ENCODE peak calls at places on chromosomes 12 and 14, in four cellular contexts. A is lung, Y is adrenal gland, L is heart left ventricle. S is an unnamed sample. For H3K27me3, the result is how much of the 10 kb centered on the place peaks cover.

GRCh38 chr14:66281036-66281776 is 205.0 kb upstream of the CCDC196 start:
- DNase-seq in Y (peak), L (peak), A (no peak), S (no peak)

GRCh38 chr12:56836317-56836716 is 73.2 kb downstream of the HSD17B6 start:
- DNase-seq in Y (peak), A (peak), L (no peak), S (peak)

GRCh38 chr12:82877963-82878362 is 191.3 kb downstream of the TMTC2 start:
- DNase-seq in L (no peak), A (no peak), Y (no peak), S (no peak)

GRCh38 chr12:63348544-63348943 is 197.5 kb upstream of the AVPR1A start:
- DNase-seq in L (no peak), Y (no peak), A (no peak), S (no peak)

GRCh38 chr12:116582610-116583009 is 23.4 kb downstream of the MAP1LC3B2 start:
- DNase-seq in A (peak), L (peak), Y (peak), S (no peak)

GRCh38 chr12:62522984-62523383 is 56.4 kb downstream of the MON2 start:
- DNase-seq in L (no peak), A (no peak), Y (no peak), S (no peak)

GRCh38 chr14:60161176-60162107 is 3.8 kb downstream of the DHRS7 start:
- DNase-seq in A (no peak), L (no peak), Y (peak), S (no peak)

GRCh38 chr14:61203059-61203753 is 77.9 kb downstream of the TMEM30B start:
- DNase-seq in L (no peak), A (no peak), Y (no peak), S (no peak)

GRCh38 chr14:73180385-73180805 is 44.1 kb downstream of the PSEN1 start:
- DNase-seq in Y (peak), L (no peak), A (no peak), S (no peak)

GRCh38 chr14:91614187-91614586 is 104.1 kb upstream of the PPP4R3A start:
- DNase-seq in L (no peak), A (no peak), Y (no peak), S (no peak)

GRCh38 chr12:30997685-30998440 is 71.3 kb downstream of the TSPAN11 start:
- DNase-seq in Y (no peak), A (no peak), L (no peak), S (no peak)

GRCh38 chr12:101498252-101498651 is 23.1 kb downstream of the SPIC start:
- DNase-seq in Y (no peak), L (no peak), A (no peak), S (no peak)

GRCh38 chr14:61113561-61113960 is 132.5 kb downstream of the SLC38A6 start:
- DNase-seq in L (no peak), Y (no peak), A (no peak), S (no peak)

GRCh38 chr12:71840226-71840847 is 778 bp downstream of the TBC1D15 start:
- DNase-seq in A (no peak), L (no peak), Y (peak), S (no peak)

GRCh38 chr12:108832730-108833354 is 24.5 kb downstream of the SSH1 start:
- DNase-seq in L (no peak), Y (no peak), A (no peak), S (peak)

GRCh38 chr14:48805315-48805714 is 780.9 kb downstream of the RPS29 start:
- DNase-seq in L (no peak), A (no peak), Y (no peak), S (no peak)
- H3K27me3 ChIP-seq in L (under half), A (under half), Y (under half), S (under half)

DNA sequence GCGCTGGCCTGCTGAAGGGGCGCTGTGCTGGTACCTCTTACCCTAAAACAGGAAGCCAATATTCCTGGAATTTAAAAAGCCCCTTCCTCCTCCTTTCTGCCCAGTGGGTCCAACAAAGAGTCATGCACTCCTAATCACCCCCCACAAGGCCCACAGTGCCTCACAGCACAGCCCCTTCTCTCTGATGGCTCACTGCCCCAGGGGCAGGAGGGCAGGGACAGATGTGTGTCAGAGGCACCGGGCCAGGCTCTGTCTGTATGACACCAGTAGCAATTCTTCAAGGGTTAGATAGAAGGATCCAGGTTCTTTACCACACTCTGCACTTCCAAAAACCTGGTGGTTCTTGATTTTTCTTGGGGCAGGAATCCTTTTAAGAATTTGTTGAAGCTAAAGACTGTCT is 8.9 kb downstream of the MYH6 start:
- DNase-seq in A (no peak), Y (no peak), L (no peak), S (no peak)
- H3K4me3 ChIP-seq in A (no peak), Y (no peak), L (no peak), S (no peak)

GRCh38 chr12:69068431-69068830 is 135.5 kb upstream of the CPM start:
- DNase-seq in Y (peak), A (peak), L (no peak), S (peak)
- H3K27ac ChIP-seq in Y (no peak), A (no peak), L (no peak), S (no peak)

DNA sequence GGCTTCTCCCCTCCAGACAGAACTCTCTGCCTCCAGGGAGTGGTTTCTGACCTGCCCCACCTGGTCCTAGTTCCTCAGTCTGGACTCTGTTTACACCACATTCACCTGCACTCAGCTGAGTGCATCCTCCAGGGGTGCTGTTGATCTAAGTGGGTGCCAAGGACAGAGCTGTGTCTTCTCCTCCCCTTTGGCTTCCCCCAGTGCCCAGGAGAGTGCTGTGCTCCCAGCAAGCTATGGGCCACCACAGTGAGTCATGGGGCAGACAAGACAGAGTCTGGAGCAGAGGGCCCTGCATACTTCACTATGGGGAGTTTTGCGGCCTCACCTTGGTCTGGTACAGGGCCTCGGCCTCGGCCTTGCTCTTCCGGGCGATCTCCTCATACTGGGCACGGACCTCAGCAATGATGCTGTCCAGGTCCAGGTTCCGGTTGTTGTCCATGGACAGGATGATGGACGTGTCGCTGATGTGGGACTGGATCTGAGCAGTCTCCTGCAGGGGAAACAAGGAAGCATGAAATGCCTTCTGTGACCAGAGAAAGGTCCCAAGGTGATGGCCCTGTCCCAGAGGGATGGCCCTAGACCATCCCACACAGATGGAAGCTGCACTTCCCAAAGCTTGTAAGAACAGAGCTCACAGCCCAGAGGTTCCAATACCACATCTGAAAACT is 4.9 kb downstream of the KRT73 start:
- DNase-seq in Y (no peak), L (no peak), A (no peak), S (peak)
- H3K27me3 ChIP-seq in Y (under half), L (under half), A (under half), S (half or more)